ENCODE peak calls at places on chromosomes 2 and 18, in six cellular contexts. K, S, I, W, B and T are unnamed samples.

GRCh38 chr18:10213526-10213925 is 240.9 kb upstream of the APCDD1 start:
- DNase-seq in S (no peak), I (no peak), K (no peak), B (peak), W (no peak), T (no peak)

GRCh38 chr2:216339456-216340279 is 32.6 kb downstream of the MARCHF4 start:
- DNase-seq in B (no peak), I (no peak), W (peak), S (peak), K (no peak), T (peak)

GRCh38 chr2:112751451-112752197 is 12.8 kb downstream of the CKAP2L start:
- DNase-seq in S (no peak), I (no peak), K (no peak), W (no peak), B (no peak), T (no peak)

GRCh38 chr2:206176128-206176527 is 16.4 kb downstream of the EEF1B2 start:
- DNase-seq in S (peak), I (no peak), K (no peak), W (no peak), B (peak), T (no peak)

GRCh38 chr2:134736167-134736885 is 17.5 kb upstream of the TMEM163 start:
- DNase-seq in S (peak), I (no peak), B (peak), K (no peak), W (no peak), T (no peak)

GRCh38 chr2:217054791-217055190 is 194.9 kb upstream of the TNP1 start:
- DNase-seq in I (no peak), S (peak), K (no peak), W (no peak), B (no peak), T (peak)

GRCh38 chr2:239433777-239434396 is 33.1 kb upstream of the HDAC4 start:
- DNase-seq in B (peak), I (no peak), W (no peak), K (no peak), S (peak), T (no peak)

GRCh38 chr2:119332953-119333352 is 33.7 kb downstream of the C2orf76 start:
- DNase-seq in S (no peak), W (no peak), B (no peak), I (no peak), K (no peak), T (no peak)

GRCh38 chr2:138724296-138724695 is 55.9 kb downstream of the NXPH2 start:
- DNase-seq in S (no peak), W (no peak), I (no peak), K (no peak), B (no peak), T (no peak)

GRCh38 chr18:26813043-26813442 is 52.5 kb downstream of the AQP4 start:
- DNase-seq in S (no peak), B (no peak), I (no peak), W (no peak), K (no peak), T (peak)

GRCh38 chr2:199144036-199144435 is 313.7 kb downstream of the SATB2 start:
- DNase-seq in K (no peak), I (no peak), W (no peak), B (no peak), S (peak), T (no peak)

GRCh38 chr2:59181347-59181746 is 940.2 kb upstream of the FANCL start:
- DNase-seq in I (no peak), W (no peak), K (no peak), S (peak), B (no peak), T (no peak)

GRCh38 chr2:80496770-80497169 is 192.2 kb upstream of the LRRTM1 start:
- DNase-seq in S (peak), B (peak), I (no peak), W (peak), K (no peak), T (no peak)

GRCh38 chr2:229715895-229716507 is 1.6 kb upstream of the DNER start:
- DNase-seq in K (no peak), B (peak), I (no peak), W (no peak), S (peak), T (peak)

GRCh38 chr2:168993538-168993937 is 37.6 kb downstream of the ABCB11 start:
- DNase-seq in K (no peak), I (no peak), S (no peak), W (no peak), B (no peak), T (no peak)

GRCh38 chr2:237427807-237428506 is 14.0 kb upstream of the COL6A3 start:
- DNase-seq in B (no peak), I (no peak), W (no peak), S (no peak), K (no peak), T (no peak)

GRCh38 chr2:26243643-26244478 is 571 bp downstream of the HADHA start:
- DNase-seq in B (peak), K (no peak), S (peak), W (no peak), I (no peak), T (no peak)

GRCh38 chr2:15133461-15133860 is 427.7 kb downstream of the NBAS start:
- DNase-seq in K (no peak), B (no peak), S (no peak), W (no peak), I (no peak), T (no peak)

GRCh38 chr18:23857756-23858155 is 156.8 kb upstream of the TTC39C start:
- DNase-seq in S (peak), W (peak), K (peak), B (peak), I (no peak), T (no peak)

GRCh38 chr2:170411660-170412059 is 233.7 kb downstream of the MYO3B start:
- DNase-seq in W (no peak), K (no peak), B (no peak), S (no peak), I (no peak), T (no peak)

GRCh38 chr2:121974919-121975654 is 219.6 kb downstream of the TSN start:
- DNase-seq in B (peak), S (peak), I (no peak), W (peak), K (peak), T (peak)

GRCh38 chr2:240986787-240987411 is 11.5 kb upstream of the SNED1 start:
- DNase-seq in K (peak), W (peak), S (peak), I (no peak), B (no peak), T (no peak)